ENCODE peak calls at places on chromosomes 7 and 10, in nine cellular contexts. One of them, this sample, is unnamed.

GRCh38 chr10:77393821-77394501 is 243.6 kb downstream of the KCNMA1 start:
- DNase-seq in pancreas: no peak
- DNase-seq in heart left ventricle: no peak
- DNase-seq in BE2C: peak
- DNase-seq in prostate gland: no peak
- DNase-seq in spleen: no peak
- DNase-seq in right atrium auricular region: no peak
- DNase-seq in Panc1: no peak
- DNase-seq in psoas muscle: no peak
- DNase-seq in this sample: no peak

GRCh38 chr7:24659505-24659904 is 86.3 kb downstream of the PALS2 start:
- DNase-seq in prostate gland: no peak
- DNase-seq in right atrium auricular region: no peak
- DNase-seq in heart left ventricle: no peak
- DNase-seq in pancreas: no peak
- DNase-seq in spleen: no peak
- DNase-seq in Panc1: no peak
- DNase-seq in psoas muscle: no peak
- DNase-seq in BE2C: no peak
- DNase-seq in this sample: no peak

GRCh38 chr10:32409741-32410140 is 36.2 kb upstream of the CCDC7 start:
- DNase-seq in pancreas: no peak
- DNase-seq in psoas muscle: no peak
- DNase-seq in Panc1: no peak
- DNase-seq in right atrium auricular region: no peak
- DNase-seq in prostate gland: no peak
- DNase-seq in BE2C: no peak
- DNase-seq in heart left ventricle: no peak
- DNase-seq in spleen: no peak
- DNase-seq in this sample: no peak

GRCh38 chr10:132319853-132320669 is 11.9 kb upstream of the LRRC27 start:
- DNase-seq in pancreas: no peak
- DNase-seq in right atrium auricular region: no peak
- DNase-seq in spleen: peak
- DNase-seq in BE2C: no peak
- DNase-seq in heart left ventricle: peak
- DNase-seq in Panc1: peak
- DNase-seq in psoas muscle: no peak
- DNase-seq in prostate gland: no peak
- DNase-seq in this sample: peak

GRCh38 chr10:77784856-77785255 is 141.7 kb downstream of the DLG5 start:
- DNase-seq in heart left ventricle: no peak
- DNase-seq in right atrium auricular region: no peak
- DNase-seq in pancreas: no peak
- DNase-seq in spleen: no peak
- DNase-seq in psoas muscle: no peak
- DNase-seq in BE2C: no peak
- DNase-seq in Panc1: no peak
- DNase-seq in prostate gland: no peak
- DNase-seq in this sample: peak

GRCh38 chr7:157177997-157178396 is 39.3 kb downstream of the UBE3C start:
- DNase-seq in prostate gland: no peak
- DNase-seq in heart left ventricle: no peak
- DNase-seq in BE2C: no peak
- DNase-seq in pancreas: no peak
- DNase-seq in Panc1: no peak
- DNase-seq in right atrium auricular region: no peak
- DNase-seq in psoas muscle: no peak
- DNase-seq in spleen: no peak
- DNase-seq in this sample: no peak

GRCh38 chr7:19442016-19442785 is 266.6 kb downstream of the POLR1F start:
- DNase-seq in psoas muscle: no peak
- DNase-seq in heart left ventricle: no peak
- DNase-seq in spleen: no peak
- DNase-seq in pancreas: no peak
- DNase-seq in BE2C: peak
- DNase-seq in prostate gland: no peak
- DNase-seq in right atrium auricular region: no peak
- DNase-seq in Panc1: peak
- DNase-seq in this sample: peak

GRCh38 chr7:23065974-23066373 is 39.6 kb upstream of the KLHL7 start:
- DNase-seq in prostate gland: no peak
- DNase-seq in psoas muscle: no peak
- DNase-seq in BE2C: no peak
- DNase-seq in heart left ventricle: no peak
- DNase-seq in Panc1: no peak
- DNase-seq in spleen: no peak
- DNase-seq in pancreas: no peak
- DNase-seq in right atrium auricular region: no peak
- DNase-seq in this sample: no peak

DNA sequence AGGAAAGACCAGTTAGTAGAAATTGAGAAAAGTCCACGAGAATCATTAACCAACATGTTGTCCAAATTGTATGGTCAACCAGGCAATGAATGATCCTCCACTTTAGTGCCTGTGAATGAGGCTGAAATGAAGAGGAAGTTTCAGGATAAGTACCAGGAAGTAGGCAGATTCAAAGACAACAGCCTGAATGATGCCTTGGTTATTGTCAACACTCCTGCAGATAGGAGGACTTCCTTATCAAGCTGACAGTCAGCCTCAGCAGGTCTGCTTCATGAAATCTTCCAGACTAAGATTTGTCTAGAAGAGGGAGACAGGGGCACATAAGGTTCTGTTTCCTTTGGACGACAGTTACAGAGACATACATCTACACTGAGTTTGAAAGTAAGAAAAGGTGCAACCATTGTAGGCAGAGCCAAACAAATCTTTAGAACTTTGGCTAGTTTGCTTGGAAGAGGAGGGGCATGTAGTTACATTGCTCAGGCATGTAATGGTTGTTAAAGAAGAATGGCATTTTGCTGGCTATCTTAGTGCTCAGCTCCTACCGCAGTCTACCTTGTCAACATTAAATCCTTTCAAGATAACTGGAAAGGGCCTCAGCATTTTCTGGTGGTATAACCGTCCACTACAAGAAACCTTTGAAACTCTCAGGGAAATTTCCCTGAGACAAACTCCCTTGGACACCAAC is 81.4 kb downstream of the ABI1 start:
- DNase-seq in Panc1: no peak
- DNase-seq in psoas muscle: no peak
- DNase-seq in spleen: no peak
- DNase-seq in pancreas: no peak
- DNase-seq in right atrium auricular region: no peak
- DNase-seq in BE2C: no peak
- DNase-seq in prostate gland: no peak
- DNase-seq in heart left ventricle: no peak
- DNase-seq in this sample: no peak
- H3K4me3 ChIP-seq in Panc1: no peak
- H3K4me3 ChIP-seq in psoas muscle: no peak
- H3K4me3 ChIP-seq in spleen: no peak
- H3K4me3 ChIP-seq in pancreas: no peak
- H3K4me3 ChIP-seq in right atrium auricular region: no peak
- H3K4me3 ChIP-seq in BE2C: no peak
- H3K4me3 ChIP-seq in prostate gland: no peak
- H3K4me3 ChIP-seq in heart left ventricle: no peak
- H3K4me3 ChIP-seq in this sample: no peak

GRCh38 chr7:44750921-44751571 is 2.4 kb downstream of the ZMIZ2 start:
- DNase-seq in psoas muscle: no peak
- DNase-seq in right atrium auricular region: no peak
- DNase-seq in BE2C: no peak
- DNase-seq in spleen: peak
- DNase-seq in prostate gland: no peak
- DNase-seq in pancreas: no peak
- DNase-seq in Panc1: no peak
- DNase-seq in heart left ventricle: no peak
- DNase-seq in this sample: no peak
- H3K4me3 ChIP-seq in psoas muscle: no peak
- H3K4me3 ChIP-seq in right atrium auricular region: no peak
- H3K4me3 ChIP-seq in BE2C: no peak
- H3K4me3 ChIP-seq in spleen: peak
- H3K4me3 ChIP-seq in prostate gland: no peak
- H3K4me3 ChIP-seq in pancreas: no peak
- H3K4me3 ChIP-seq in Panc1: no peak
- H3K4me3 ChIP-seq in heart left ventricle: no peak
- H3K4me3 ChIP-seq in this sample: no peak

GRCh38 chr7:106715730-106716129 is 54.8 kb upstream of the CCDC71L start:
- DNase-seq in spleen: no peak
- DNase-seq in pancreas: no peak
- DNase-seq in right atrium auricular region: no peak
- DNase-seq in heart left ventricle: no peak
- DNase-seq in psoas muscle: no peak
- DNase-seq in prostate gland: no peak
- DNase-seq in BE2C: no peak
- DNase-seq in Panc1: no peak
- DNase-seq in this sample: no peak

GRCh38 chr7:106721816-106722785 is 61.1 kb upstream of the CCDC71L start:
- DNase-seq in right atrium auricular region: no peak
- DNase-seq in Panc1: no peak
- DNase-seq in BE2C: no peak
- DNase-seq in prostate gland: no peak
- DNase-seq in pancreas: no peak
- DNase-seq in psoas muscle: no peak
- DNase-seq in heart left ventricle: no peak
- DNase-seq in spleen: no peak
- DNase-seq in this sample: no peak

GRCh38 chr7:106717254-106717996 is 56.5 kb upstream of the CCDC71L start:
- DNase-seq in heart left ventricle: no peak
- DNase-seq in BE2C: no peak
- DNase-seq in prostate gland: no peak
- DNase-seq in pancreas: no peak
- DNase-seq in psoas muscle: no peak
- DNase-seq in spleen: no peak
- DNase-seq in Panc1: no peak
- DNase-seq in right atrium auricular region: no peak
- DNase-seq in this sample: no peak

GRCh38 chr7:106720641-106721040 is 59.7 kb upstream of the CCDC71L start:
- DNase-seq in spleen: no peak
- DNase-seq in right atrium auricular region: no peak
- DNase-seq in psoas muscle: no peak
- DNase-seq in Panc1: no peak
- DNase-seq in heart left ventricle: no peak
- DNase-seq in pancreas: no peak
- DNase-seq in prostate gland: no peak
- DNase-seq in BE2C: no peak
- DNase-seq in this sample: no peak

DNA sequence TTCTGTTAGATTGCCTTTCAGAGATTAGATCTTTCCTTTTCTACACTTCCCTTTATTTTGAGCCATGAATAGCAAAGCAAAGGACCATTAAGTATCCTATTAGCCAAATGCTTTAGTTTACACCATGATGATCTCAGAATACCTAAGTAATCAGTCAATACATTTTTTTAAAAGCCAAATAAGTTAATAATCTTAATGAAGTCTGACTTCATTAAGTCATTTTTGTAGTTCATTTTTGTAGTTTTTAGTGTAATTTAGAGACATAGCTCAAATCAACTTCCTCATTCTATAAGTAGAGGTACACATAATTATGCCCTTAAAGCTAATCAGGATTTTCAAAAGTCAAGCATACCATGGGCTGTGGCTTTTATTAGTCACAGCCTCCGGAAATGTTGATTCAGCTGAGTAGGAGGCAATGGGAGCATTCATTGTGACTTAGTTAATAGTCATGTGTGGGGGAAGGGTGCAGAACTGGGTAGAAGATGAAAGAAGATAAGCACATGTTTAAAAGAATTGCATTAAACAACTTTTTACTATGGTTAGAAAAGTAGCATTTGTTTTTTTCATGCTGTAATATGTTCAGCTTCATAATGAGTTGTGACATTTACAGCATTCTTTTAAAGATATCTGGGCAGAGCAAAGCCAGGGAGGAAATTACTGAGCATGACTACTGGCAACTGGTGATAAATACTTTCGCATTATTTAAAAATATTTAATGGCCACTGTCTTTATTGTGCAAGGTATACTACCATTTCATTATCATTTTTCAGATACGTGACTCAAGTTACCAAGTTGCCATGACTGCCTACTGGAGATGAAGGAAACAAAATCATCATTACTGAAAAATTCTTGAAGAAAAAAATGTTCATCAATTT is 57.3 kb upstream of the CCDC71L start:
- DNase-seq in BE2C: no peak
- DNase-seq in heart left ventricle: no peak
- DNase-seq in right atrium auricular region: no peak
- DNase-seq in Panc1: peak
- DNase-seq in psoas muscle: no peak
- DNase-seq in pancreas: no peak
- DNase-seq in spleen: no peak
- DNase-seq in prostate gland: no peak
- DNase-seq in this sample: peak
- H3K4me3 ChIP-seq in BE2C: no peak
- H3K4me3 ChIP-seq in heart left ventricle: no peak
- H3K4me3 ChIP-seq in right atrium auricular region: no peak
- H3K4me3 ChIP-seq in Panc1: no peak
- H3K4me3 ChIP-seq in psoas muscle: no peak
- H3K4me3 ChIP-seq in pancreas: no peak
- H3K4me3 ChIP-seq in spleen: no peak
- H3K4me3 ChIP-seq in prostate gland: no peak
- H3K4me3 ChIP-seq in this sample: no peak

GRCh38 chr7:41832936-41833335 is 130.0 kb upstream of the INHBA start:
- DNase-seq in prostate gland: no peak
- DNase-seq in psoas muscle: no peak
- DNase-seq in Panc1: no peak
- DNase-seq in BE2C: no peak
- DNase-seq in spleen: no peak
- DNase-seq in right atrium auricular region: no peak
- DNase-seq in heart left ventricle: no peak
- DNase-seq in pancreas: no peak
- DNase-seq in this sample: no peak

GRCh38 chr7:41835977-41836530 is 133.2 kb upstream of the INHBA start:
- DNase-seq in Panc1: no peak
- DNase-seq in heart left ventricle: no peak
- DNase-seq in right atrium auricular region: no peak
- DNase-seq in psoas muscle: no peak
- DNase-seq in BE2C: no peak
- DNase-seq in spleen: no peak
- DNase-seq in pancreas: no peak
- DNase-seq in prostate gland: no peak
- DNase-seq in this sample: no peak

GRCh38 chr7:41830271-41830670 is 127.4 kb upstream of the INHBA start:
- DNase-seq in heart left ventricle: no peak
- DNase-seq in BE2C: no peak
- DNase-seq in pancreas: no peak
- DNase-seq in right atrium auricular region: no peak
- DNase-seq in prostate gland: no peak
- DNase-seq in Panc1: no peak
- DNase-seq in spleen: no peak
- DNase-seq in psoas muscle: no peak
- DNase-seq in this sample: no peak

DNA sequence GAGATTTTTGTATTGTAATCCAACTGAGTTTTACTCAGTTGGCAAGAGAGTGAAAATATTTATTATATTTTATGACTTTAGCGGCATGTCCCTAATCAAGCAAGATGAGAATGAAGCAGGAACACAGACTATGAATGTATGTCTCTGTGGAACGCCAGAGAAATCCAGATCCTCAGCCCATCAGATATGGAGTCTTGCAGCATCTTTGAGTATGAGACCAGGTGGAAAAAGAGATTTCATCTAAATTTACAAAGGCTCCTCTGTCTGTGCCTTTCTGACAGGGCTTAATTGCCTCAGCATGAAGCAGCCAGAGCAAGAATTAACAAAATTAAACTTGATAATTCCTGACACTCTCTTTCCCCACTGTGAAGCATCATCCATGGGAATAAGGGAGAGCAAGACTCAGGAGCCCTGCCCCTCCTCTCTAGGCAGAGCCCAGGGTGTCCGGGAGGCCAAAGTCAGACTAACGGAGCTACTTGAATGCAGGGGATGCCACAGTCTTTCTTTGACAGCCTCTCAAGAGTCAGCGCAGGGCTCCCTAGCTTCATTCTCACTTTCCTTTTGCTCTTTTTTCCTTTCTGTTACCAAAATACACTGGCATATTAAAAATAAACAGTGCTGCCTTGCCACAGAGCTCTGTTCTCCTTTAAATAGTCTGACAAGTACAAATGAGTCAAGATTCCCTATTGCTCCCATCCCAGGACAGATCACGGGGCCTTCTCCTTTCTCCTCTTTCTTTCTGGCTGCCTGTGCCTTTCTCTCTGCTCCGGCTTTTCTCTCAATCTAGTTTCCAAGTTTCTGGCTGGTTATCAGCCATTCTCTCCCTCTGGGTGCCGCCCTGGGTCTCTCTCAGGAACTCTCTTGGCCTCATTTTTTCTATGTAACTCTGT is 132.2 kb upstream of the INHBA start:
- DNase-seq in spleen: no peak
- DNase-seq in pancreas: no peak
- DNase-seq in right atrium auricular region: peak
- DNase-seq in heart left ventricle: no peak
- DNase-seq in psoas muscle: no peak
- DNase-seq in prostate gland: no peak
- DNase-seq in Panc1: no peak
- DNase-seq in BE2C: no peak
- DNase-seq in this sample: peak
- H3K4me3 ChIP-seq in spleen: no peak
- H3K4me3 ChIP-seq in pancreas: no peak
- H3K4me3 ChIP-seq in right atrium auricular region: no peak
- H3K4me3 ChIP-seq in heart left ventricle: no peak
- H3K4me3 ChIP-seq in psoas muscle: no peak
- H3K4me3 ChIP-seq in prostate gland: no peak
- H3K4me3 ChIP-seq in Panc1: no peak
- H3K4me3 ChIP-seq in BE2C: no peak
- H3K4me3 ChIP-seq in this sample: no peak